ENCODE peak calls at places on chromosomes 13 and 19, in nine cellular contexts. L is ovary, I is neural progenitor cell, P is HCT116, X is IMR-90, Q is hepatocyte, Y is osteocyte, B is endothelial cell, M is cardiac muscle cell. U is an unnamed sample.

GRCh38 chr19:33394723-33395560 is 21.4 kb downstream of the CEBPG start:
- DNase-seq in L (peak; percentile 29), I (no peak), P (no peak), X (no peak), Q (no peak), Y (no peak), B (no peak), M (no peak), U (no peak)

GRCh38 chr13:98994080-98994479 is 16.2 kb upstream of the DOCK9 start:
- DNase-seq in L (no peak), I (no peak), P (no peak), X (no peak), Q (no peak), Y (no peak), B (no peak), M (no peak), U (no peak)

GRCh38 chr13:39321578-39321977 is 281.4 kb downstream of the LHFPL6 start:
- DNase-seq in L (no peak), I (no peak), P (no peak), X (peak; percentile 13), Q (no peak), Y (no peak), B (no peak), M (no peak), U (no peak)

GRCh38 chr13:43489168-43489730 is 297.5 kb downstream of the ENOX1 start:
- DNase-seq in L (no peak), I (no peak), P (no peak), X (no peak), Q (peak; percentile 6), Y (no peak), B (no peak), M (no peak), U (no peak)

GRCh38 chr13:47332149-47332548 is 435.3 kb upstream of the HTR2A start:
- DNase-seq in L (no peak), I (no peak), P (no peak), X (peak; percentile 8), Q (no peak), Y (no peak), B (no peak), M (no peak), U (no peak)

GRCh38 chr13:72849571-72849970 is 67.6 kb downstream of the PIBF1 start:
- DNase-seq in L (no peak), I (no peak), P (no peak), X (peak; percentile 46), Q (no peak), Y (no peak), B (no peak), M (no peak), U (no peak)

GRCh38 chr13:37870489-37870845 is 895 bp upstream of the TRPC4 start:
- DNase-seq in L (no peak), I (no peak), P (no peak), X (no peak), Q (no peak), Y (no peak), B (no peak), M (no peak), U (no peak)

GRCh38 chr19:28176193-28176592 is 1036.8 kb downstream of the UQCRFS1 start:
- DNase-seq in L (no peak), I (peak; percentile 16), P (no peak), X (no peak), Q (no peak), Y (no peak), B (no peak), M (no peak), U (no peak)

GRCh38 chr19:5046339-5047039 is 77.6 kb downstream of the KDM4B start:
- DNase-seq in L (no peak), I (no peak), P (no peak), X (peak; percentile 40), Q (peak; percentile 82), Y (no peak), B (no peak), M (no peak), U (no peak)

GRCh38 chr19:4337906-4338440 is 654 bp downstream of the STAP2 start:
- DNase-seq in L (no peak), I (peak; percentile 42), P (no peak), X (no peak), Q (peak; percentile 80), Y (no peak), B (no peak), M (peak; percentile 49), U (no peak)

GRCh38 chr13:98998831-98999634 is 21.2 kb upstream of the DOCK9 start:
- DNase-seq in L (peak; percentile 43), I (no peak), P (no peak), X (no peak), Q (no peak), Y (no peak), B (no peak), M (no peak), U (no peak)

GRCh38 chr19:10535613-10536012 is 8.1 kb upstream of the ATG4D start:
- DNase-seq in L (no peak), I (no peak), P (no peak), X (peak; percentile 36), Q (no peak), Y (no peak), B (no peak), M (no peak), U (no peak)

GRCh38 chr19:10532457-10532856 is 11.2 kb upstream of the ATG4D start:
- DNase-seq in L (no peak), I (no peak), P (no peak), X (no peak), Q (no peak), Y (no peak), B (no peak), M (no peak), U (no peak)

GRCh38 chr19:10537668-10538067 is 6.0 kb upstream of the ATG4D start:
- DNase-seq in L (no peak), I (no peak), P (no peak), X (no peak), Q (no peak), Y (no peak), B (no peak), M (no peak), U (no peak)

GRCh38 chr19:10538204-10538603 is 5.5 kb upstream of the ATG4D start:
- DNase-seq in L (no peak), I (no peak), P (no peak), X (no peak), Q (no peak), Y (no peak), B (no peak), M (no peak), U (no peak)

GRCh38 chr19:10533656-10534386 is 9.9 kb upstream of the ATG4D start:
- DNase-seq in L (no peak), I (no peak), P (no peak), X (peak; percentile 88), Q (peak; percentile 61), Y (no peak), B (no peak), M (no peak), U (no peak)
- TF ChIP-seq CTCF in L (no peak), I (no peak), P (no peak), X (no peak), Q (no peak), Y (no peak), B (no peak), M (no peak), U (no peak)

DNA sequence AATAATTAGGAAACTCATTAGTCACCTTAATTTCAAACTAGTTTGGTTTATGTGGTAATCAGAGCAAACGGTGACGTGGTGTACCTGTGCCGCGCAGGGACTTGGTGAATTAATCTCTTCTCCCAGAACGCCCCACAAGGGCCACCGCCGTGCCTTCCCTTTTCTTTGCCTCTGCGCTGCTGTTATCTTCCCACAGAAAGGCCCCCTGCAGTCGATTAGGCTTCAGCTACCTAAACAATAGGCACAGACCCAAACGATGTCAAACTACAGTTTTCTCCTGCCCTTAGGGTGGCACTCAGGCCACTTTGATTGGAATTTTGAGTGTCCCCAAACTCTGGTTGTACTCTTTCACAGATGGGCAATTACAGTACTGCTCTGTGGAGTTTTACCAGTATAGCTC is 115.5 kb downstream of the GGACT start:
- DNase-seq in L (no peak), I (peak; percentile 87), P (no peak), X (no peak), Q (no peak), Y (no peak), B (no peak), M (peak; percentile 12), U (no peak)
- TF ChIP-seq CTCF in L (no peak), I (peak; percentile 6), P (no peak), X (no peak), Q (no peak), Y (no peak), B (no peak), M (no peak), U (no peak)

GRCh38 chr13:90702050-90702449 is 645.4 kb upstream of the MIR17HG start:
- DNase-seq in L (no peak), I (no peak), P (no peak), X (no peak), Q (no peak), Y (no peak), B (no peak), M (no peak), U (no peak)
- TF ChIP-seq CTCF in L (no peak), I (no peak), P (no peak), X (no peak), Q (no peak), Y (no peak), B (no peak), M (no peak), U (no peak)

GRCh38 chr19:17860993-17861360 is 1.3 kb downstream of the RPL18A start:
- DNase-seq in L (no peak), I (no peak), P (no peak), X (peak; percentile 25), Q (no peak), Y (no peak), B (no peak), M (no peak), U (no peak)

GRCh38 chr19:17863520-17864182 is 3.9 kb downstream of the RPL18A start:
- DNase-seq in L (no peak), I (no peak), P (no peak), X (no peak), Q (no peak), Y (no peak), B (no peak), M (no peak), U (no peak)

GRCh38 chr19:17860331-17860992 is 752 bp downstream of the RPL18A start:
- DNase-seq in L (peak; percentile 36), I (no peak), P (no peak), X (no peak), Q (no peak), Y (no peak), B (no peak), M (no peak), U (no peak)

GRCh38 chr19:17861542-17862402 is 2.1 kb downstream of the RPL18A start:
- DNase-seq in L (peak; percentile 36), I (no peak), P (no peak), X (no peak), Q (no peak), Y (no peak), B (no peak), M (no peak), U (no peak)

DNA sequence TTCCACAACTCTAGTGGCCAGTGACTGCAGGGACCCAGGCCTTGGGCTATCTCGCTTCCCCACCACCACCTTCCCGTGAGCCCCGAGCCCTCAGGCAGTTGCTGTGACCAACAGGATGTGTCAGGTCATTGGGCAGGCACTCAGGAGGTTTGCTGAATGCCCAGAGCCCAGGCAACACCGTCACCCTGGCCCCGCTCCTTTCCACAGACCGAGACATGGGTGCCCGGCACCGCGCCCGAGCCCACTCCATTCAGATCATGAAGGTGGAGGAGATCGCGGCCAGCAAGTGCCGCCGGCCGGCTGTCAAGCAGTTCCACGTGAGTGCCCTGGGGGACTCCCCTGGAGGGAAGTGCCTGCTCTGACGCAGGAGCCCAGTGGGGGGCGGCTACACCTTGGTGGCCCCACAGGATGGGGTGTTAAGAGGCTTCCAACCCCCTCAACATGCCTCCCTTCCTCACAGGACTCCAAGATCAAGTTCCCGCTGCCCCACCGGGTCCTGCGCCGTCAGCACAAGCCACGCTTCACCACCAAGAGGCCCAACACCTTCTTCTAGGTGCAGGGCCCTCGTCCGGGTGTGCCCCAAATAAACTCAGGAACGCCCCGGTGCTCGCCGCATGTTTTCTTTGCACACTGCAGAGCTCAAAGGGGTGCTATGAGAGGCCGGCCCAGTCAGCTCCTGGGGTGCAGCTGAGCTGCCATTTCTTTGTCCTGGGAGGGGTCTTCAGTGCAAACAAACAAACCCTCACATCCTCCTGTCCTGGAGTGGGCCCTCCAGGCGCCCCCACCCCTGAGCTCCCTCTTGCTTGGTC is 3.2 kb downstream of the RPL18A start:
- DNase-seq in L (peak; percentile 38), I (no peak), P (no peak), X (no peak), Q (no peak), Y (no peak), B (no peak), M (no peak), U (no peak)
- TF ChIP-seq CTCF in L (no peak), I (no peak), P (no peak), X (no peak), Q (no peak), Y (no peak), B (no peak), M (no peak), U (no peak)